ENCODE peak calls at places on chromosome X, in six cellular contexts. H is neural progenitor cell, W is PC-3, K is neuronal stem cell, S is H9, G is endothelial cell of umbilical vein. Q is an unnamed sample. For H3K4me1, the result is how much of the 10 kb centered on the place peaks cover.

GRCh38 chrX:135632353-135632752 is 81.1 kb upstream of the CT45A1 start:
- DNase-seq in K (no peak), G (no peak), H (no peak), S (no peak), W (peak), Q (no peak)

GRCh38 chrX:9327747-9328145 is 137.1 kb upstream of the TBL1X start:
- DNase-seq in W (peak), H (no peak), G (no peak), K (no peak), S (no peak), Q (no peak)

GRCh38 chrX:137194164-137194563 is 160.4 kb upstream of the GPR101 start:
- DNase-seq in W (peak), K (peak), G (peak), H (peak), S (peak), Q (no peak)

GRCh38 chrX:122046226-122046625 is 998.8 kb downstream of the GLUD2 start:
- DNase-seq in S (no peak), G (no peak), K (no peak), W (no peak), H (no peak), Q (no peak)

GRCh38 chrX:139720136-139720535 is 12.2 kb upstream of the MCF2 start:
- DNase-seq in G (peak), K (peak), S (peak), W (peak), H (peak), Q (no peak)

GRCh38 chrX:112734250-112734649 is 54.5 kb upstream of the LHFPL1 start:
- DNase-seq in S (no peak), W (no peak), G (no peak), H (no peak), K (no peak), Q (no peak)

GRCh38 chrX:75522565-75523411 is at the start of gene ZDHHC15:
- DNase-seq in G (peak), H (peak), S (peak), K (peak), W (peak), Q (no peak)

GRCh38 chrX:15301924-15302323 is 13.5 kb downstream of the ASB11 start:
- DNase-seq in K (no peak), W (no peak), H (no peak), S (no peak), G (no peak), Q (no peak)

GRCh38 chrX:136588060-136588459 is 56.0 kb downstream of the VGLL1 start:
- DNase-seq in K (no peak), S (no peak), W (no peak), G (no peak), H (no peak), Q (no peak)

GRCh38 chrX:48938721-48939416 is 18.5 kb downstream of the OTUD5 start:
- DNase-seq in H (no peak), G (no peak), S (no peak), K (no peak), W (no peak), Q (no peak)

GRCh38 chrX:108397627-108398392 is 40.4 kb downstream of the COL4A6 start:
- DNase-seq in H (no peak), K (peak), G (peak), W (peak), S (no peak), Q (no peak)

GRCh38 chrX:108396986-108397385 is 41.2 kb downstream of the COL4A6 start:
- DNase-seq in H (no peak), S (no peak), K (no peak), W (no peak), G (no peak), Q (no peak)

GRCh38 chrX:108396188-108396885 is 41.9 kb downstream of the COL4A6 start:
- DNase-seq in W (peak), G (peak), K (no peak), S (peak), H (no peak), Q (peak)

DNA sequence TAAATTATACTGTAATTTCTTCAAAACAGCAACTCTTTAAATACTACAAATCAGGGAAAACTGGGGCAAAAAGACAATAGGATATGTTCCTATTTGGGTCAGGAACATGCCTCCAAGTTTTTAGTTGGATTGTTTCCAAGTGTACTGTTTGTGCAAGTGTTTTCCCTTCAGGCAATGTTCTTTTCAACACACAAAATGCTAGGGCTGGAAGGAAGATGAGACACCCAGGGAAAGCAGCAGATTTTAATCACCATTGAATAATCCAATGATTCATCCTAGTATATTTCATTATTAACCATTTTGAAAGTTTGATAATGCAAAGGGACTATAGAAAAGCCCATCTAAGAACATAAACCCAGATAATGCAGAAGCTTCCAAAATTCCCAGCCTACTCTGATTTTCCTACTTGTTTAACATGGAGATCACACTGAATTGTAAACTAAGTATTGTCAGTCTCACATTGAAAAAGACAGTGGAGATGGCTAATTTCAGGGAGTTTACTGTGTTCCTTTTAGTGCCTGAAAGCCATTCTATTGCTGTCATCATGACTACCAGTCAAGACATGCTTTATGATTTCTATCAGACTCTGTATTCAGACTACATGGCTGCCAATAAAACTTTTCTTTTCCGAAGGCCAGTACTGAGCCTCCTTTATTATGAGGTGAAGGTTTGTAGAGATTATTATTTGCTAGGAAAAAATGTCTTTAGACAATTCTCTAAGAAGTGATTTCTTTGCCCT is 38.6 kb downstream of the COL4A6 start:
- DNase-seq in K (no peak), W (peak), G (peak), S (no peak), H (no peak), Q (peak)
- H2AFZ ChIP-seq in K (no peak), W (peak), G (no peak), S (no peak), H (no peak), Q (peak)

GRCh38 chrX:12946838-12947544 is 27.9 kb upstream of the TMSB4X start:
- DNase-seq in H (peak), G (peak), K (peak), S (peak), W (peak), Q (no peak)

GRCh38 chrX:12949205-12949926 is 25.5 kb upstream of the TMSB4X start:
- DNase-seq in H (no peak), W (no peak), G (no peak), K (no peak), S (no peak), Q (no peak)

GRCh38 chrX:12947545-12948235 is 27.2 kb upstream of the TMSB4X start:
- DNase-seq in G (no peak), H (no peak), S (no peak), W (no peak), K (no peak), Q (no peak)

GRCh38 chrX:12949927-12950656 is 24.8 kb upstream of the TMSB4X start:
- DNase-seq in K (no peak), S (no peak), H (no peak), W (no peak), G (peak), Q (no peak)

GRCh38 chrX:12948495-12948894 is 26.4 kb upstream of the TMSB4X start:
- DNase-seq in S (no peak), W (no peak), H (no peak), G (no peak), K (no peak), Q (no peak)
- H3K4me1 ChIP-seq in S (under half), W (under half), H (under half), G (under half), K (under half), Q (under half)

GRCh38 chrX:54182194-54182863 is 725 bp downstream of the FAM120C start:
- DNase-seq in K (peak), S (peak), G (peak), W (peak), H (peak), Q (no peak)
- H2AFZ ChIP-seq in K (peak), S (no peak), G (no peak), W (peak), H (no peak), Q (no peak)

GRCh38 chrX:46326161-46326560 is 219.1 kb downstream of the ZNF674 start:
- DNase-seq in G (peak), S (no peak), K (no peak), W (peak), H (no peak), Q (no peak)
- H3K4me1 ChIP-seq in G (under half), S (under half), K (under half), W (under half), H (under half), Q (under half)

GRCh38 chrX:920234-920799 is 289.7 kb downstream of the SHOX start:
- DNase-seq in S (no peak), W (no peak), H (no peak), G (no peak), K (no peak), Q (no peak)
- H2AFZ ChIP-seq in S (no peak), W (no peak), H (no peak), G (no peak), K (peak), Q (no peak)

DNA sequence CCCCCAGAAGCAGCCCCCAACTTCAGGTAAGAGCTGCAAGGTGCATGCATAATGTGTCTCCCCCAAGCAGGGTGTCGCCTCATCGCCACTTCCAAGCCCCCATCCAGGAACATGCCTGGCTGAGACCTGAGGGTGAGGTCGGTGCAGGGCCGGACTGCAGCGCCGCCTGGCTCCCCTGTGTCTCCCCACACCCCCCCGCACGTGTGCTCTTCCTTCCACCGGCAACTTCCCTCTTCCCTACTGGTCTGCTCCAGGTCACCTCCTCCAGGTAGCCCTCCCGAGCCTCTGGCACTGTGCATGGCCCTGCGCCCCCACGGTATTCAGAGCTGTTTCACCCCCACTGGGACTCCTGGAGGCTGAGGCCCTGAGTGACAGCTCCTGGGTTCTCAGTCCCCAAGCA is 2.2 kb upstream of the BGN start:
- DNase-seq in W (no peak), K (no peak), S (no peak), H (no peak), G (no peak), Q (no peak)
- H3K4me1 ChIP-seq in W (under half), K (under half), S (under half), H (under half), G (half or more), Q (under half)

DNA sequence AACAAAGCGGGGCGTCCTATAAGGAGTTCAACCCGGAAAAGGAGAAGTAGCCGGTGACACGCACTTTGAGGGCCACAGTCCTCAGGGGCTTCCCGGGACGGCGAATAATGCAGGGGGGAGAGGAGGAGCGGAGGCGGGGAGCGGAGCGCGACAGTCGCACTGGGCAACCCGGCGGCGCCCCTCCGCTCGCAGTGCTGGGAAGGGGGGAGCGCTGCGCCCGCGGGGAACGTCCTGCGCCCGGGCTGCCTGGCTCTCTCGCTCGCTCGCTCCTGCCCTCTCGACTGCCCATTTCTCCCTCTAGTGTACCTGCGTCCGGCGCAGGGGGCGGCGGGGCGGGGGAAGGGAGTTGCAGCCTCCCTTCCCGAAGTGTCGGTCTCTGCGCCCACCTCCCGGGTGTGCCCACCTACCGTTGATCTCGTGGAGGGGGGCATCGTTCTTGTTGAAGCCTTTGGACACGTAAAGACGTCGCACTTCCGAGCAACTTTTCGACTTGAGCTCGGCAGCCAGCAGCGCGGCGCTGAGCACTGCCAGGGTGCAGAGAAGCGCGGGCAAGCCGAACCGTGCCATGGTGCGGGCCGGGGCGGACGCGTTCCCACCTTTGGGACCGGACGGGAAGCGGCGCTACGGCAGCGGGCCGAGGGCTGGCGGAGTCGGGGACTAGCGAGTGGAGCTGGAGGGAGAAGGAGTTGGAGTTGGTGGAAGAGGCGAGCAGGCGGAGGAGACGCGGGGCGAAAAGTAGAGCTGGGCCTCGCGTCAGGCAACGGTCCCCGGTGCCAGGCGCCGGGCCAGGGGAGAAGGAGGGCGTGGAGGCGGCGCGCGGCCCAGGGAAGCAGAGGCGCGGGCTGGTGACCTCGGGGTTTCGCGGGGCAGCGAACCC is 652 bp downstream of the GPC4 start:
- DNase-seq in W (peak), K (no peak), G (no peak), H (peak), S (no peak), Q (no peak)
- H2AFZ ChIP-seq in W (peak), K (peak), G (no peak), H (peak), S (no peak), Q (peak)

DNA sequence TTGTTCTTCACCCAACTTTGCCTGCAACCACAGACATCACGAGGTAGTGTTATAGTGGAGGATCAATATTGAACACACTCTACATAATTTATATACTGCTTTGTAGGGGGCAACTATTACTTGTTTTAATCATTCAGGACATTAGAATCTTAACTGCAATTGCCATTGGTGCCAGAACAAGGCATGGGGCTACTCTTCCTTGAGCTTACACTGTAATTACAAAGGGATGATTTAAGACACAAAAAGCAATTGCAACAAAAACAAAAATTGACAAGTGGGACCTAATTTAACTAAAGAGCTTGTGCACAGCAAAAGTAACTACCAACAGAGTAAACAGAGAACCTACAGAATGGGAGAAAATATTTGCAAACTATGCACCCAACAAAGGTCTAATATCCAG is 24.0 kb upstream of the DDX53 start:
- DNase-seq in G (no peak), S (no peak), H (no peak), W (no peak), K (no peak), Q (no peak)
- H3K4me1 ChIP-seq in G (under half), S (under half), H (under half), W (under half), K (under half), Q (under half)

Q was measured in keratinocyte.